ENCODE peak calls at places on chromosome 5, in seven cellular contexts. One of them, this sample, is unnamed.

GRCh38 chr5:4661851-4662250 is 478.3 kb upstream of the ADAMTS16 start:
- DNase-seq in mesendoderm: no peak
- DNase-seq in IMR-90: no peak
- DNase-seq in mesenchymal stem cell: no peak
- DNase-seq in H9: no peak
- DNase-seq in H1: no peak
- DNase-seq in trophoblast cell: no peak
- DNase-seq in this sample: no peak

GRCh38 chr5:144549580-144549979 is 378.9 kb downstream of the KCTD16 start:
- DNase-seq in H9: no peak
- DNase-seq in H1: no peak
- DNase-seq in trophoblast cell: no peak
- DNase-seq in mesenchymal stem cell: peak
- DNase-seq in mesendoderm: no peak
- DNase-seq in IMR-90: peak
- DNase-seq in this sample: no peak

GRCh38 chr5:159199225-159199624 is 10.1 kb downstream of the RNF145 start:
- DNase-seq in mesendoderm: no peak
- DNase-seq in IMR-90: no peak
- DNase-seq in H9: no peak
- DNase-seq in trophoblast cell: no peak
- DNase-seq in H1: no peak
- DNase-seq in mesenchymal stem cell: no peak
- DNase-seq in this sample: no peak

GRCh38 chr5:141681695-141682641 is at the start of gene ARAP3:
- DNase-seq in IMR-90: peak
- DNase-seq in trophoblast cell: peak
- DNase-seq in H1: peak
- DNase-seq in H9: peak
- DNase-seq in mesenchymal stem cell: peak
- DNase-seq in mesendoderm: peak
- DNase-seq in this sample: peak

GRCh38 chr5:102853680-102854079 is 98.6 kb downstream of the PAM start:
- DNase-seq in IMR-90: no peak
- DNase-seq in trophoblast cell: no peak
- DNase-seq in H1: no peak
- DNase-seq in mesenchymal stem cell: no peak
- DNase-seq in mesendoderm: no peak
- DNase-seq in H9: no peak
- DNase-seq in this sample: no peak

GRCh38 chr5:179304466-179304865 is 40.8 kb downstream of the ADAMTS2 start:
- DNase-seq in H9: no peak
- DNase-seq in trophoblast cell: no peak
- DNase-seq in IMR-90: peak
- DNase-seq in H1: no peak
- DNase-seq in mesendoderm: no peak
- DNase-seq in mesenchymal stem cell: peak
- DNase-seq in this sample: no peak

GRCh38 chr5:16934669-16935068 is 1.4 kb downstream of the MYO10 start:
- DNase-seq in H9: no peak
- DNase-seq in mesenchymal stem cell: peak
- DNase-seq in trophoblast cell: no peak
- DNase-seq in H1: no peak
- DNase-seq in mesendoderm: no peak
- DNase-seq in IMR-90: peak
- DNase-seq in this sample: no peak

GRCh38 chr5:95953026-95953425 is 8.6 kb downstream of the ELL2 start:
- DNase-seq in IMR-90: no peak
- DNase-seq in mesendoderm: no peak
- DNase-seq in trophoblast cell: no peak
- DNase-seq in H9: no peak
- DNase-seq in H1: no peak
- DNase-seq in mesenchymal stem cell: no peak
- DNase-seq in this sample: no peak

GRCh38 chr5:58456486-58456885 is 3.4 kb downstream of the PLK2 start:
- DNase-seq in mesenchymal stem cell: no peak
- DNase-seq in H1: no peak
- DNase-seq in IMR-90: no peak
- DNase-seq in H9: no peak
- DNase-seq in mesendoderm: no peak
- DNase-seq in trophoblast cell: no peak
- DNase-seq in this sample: no peak
- H3K9ac ChIP-seq in mesenchymal stem cell: peak
- H3K9ac ChIP-seq in H1: no peak
- H3K9ac ChIP-seq in IMR-90: no peak
- H3K9ac ChIP-seq in H9: no peak
- H3K9ac ChIP-seq in mesendoderm: no peak
- H3K9ac ChIP-seq in trophoblast cell: no peak
- H3K9ac ChIP-seq in this sample: no peak

GRCh38 chr5:84758008-84758407 is 373.3 kb upstream of the EDIL3 start:
- DNase-seq in H1: no peak
- DNase-seq in mesendoderm: no peak
- DNase-seq in trophoblast cell: no peak
- DNase-seq in H9: no peak
- DNase-seq in mesenchymal stem cell: no peak
- DNase-seq in IMR-90: no peak
- DNase-seq in this sample: no peak
- H2AK5ac ChIP-seq in H1: no peak
- H2AK5ac ChIP-seq in mesendoderm: no peak
- H2AK5ac ChIP-seq in trophoblast cell: no peak
- H2AK5ac ChIP-seq in H9: no peak
- H2AK5ac ChIP-seq in mesenchymal stem cell: no peak
- H2AK5ac ChIP-seq in IMR-90: no peak
- H2AK5ac ChIP-seq in this sample: no peak

GRCh38 chr5:55151923-55152842 is 7.8 kb upstream of the GPX8 start:
- DNase-seq in mesendoderm: no peak
- DNase-seq in mesenchymal stem cell: peak
- DNase-seq in IMR-90: peak
- DNase-seq in H9: no peak
- DNase-seq in trophoblast cell: no peak
- DNase-seq in H1: no peak
- DNase-seq in this sample: no peak

GRCh38 chr5:55159763-55160492 is at the start of gene GPX8:
- DNase-seq in H9: peak
- DNase-seq in H1: no peak
- DNase-seq in mesendoderm: peak
- DNase-seq in IMR-90: peak
- DNase-seq in trophoblast cell: peak
- DNase-seq in mesenchymal stem cell: peak
- DNase-seq in this sample: peak

GRCh38 chr5:55160493-55161209 is 680 bp downstream of the GPX8 start:
- DNase-seq in H1: no peak
- DNase-seq in IMR-90: peak
- DNase-seq in mesenchymal stem cell: peak
- DNase-seq in H9: peak
- DNase-seq in trophoblast cell: peak
- DNase-seq in mesendoderm: peak
- DNase-seq in this sample: no peak

GRCh38 chr5:55149396-55149795 is 10.6 kb upstream of the GPX8 start:
- DNase-seq in trophoblast cell: no peak
- DNase-seq in mesenchymal stem cell: no peak
- DNase-seq in H1: no peak
- DNase-seq in mesendoderm: no peak
- DNase-seq in H9: no peak
- DNase-seq in IMR-90: no peak
- DNase-seq in this sample: no peak

DNA sequence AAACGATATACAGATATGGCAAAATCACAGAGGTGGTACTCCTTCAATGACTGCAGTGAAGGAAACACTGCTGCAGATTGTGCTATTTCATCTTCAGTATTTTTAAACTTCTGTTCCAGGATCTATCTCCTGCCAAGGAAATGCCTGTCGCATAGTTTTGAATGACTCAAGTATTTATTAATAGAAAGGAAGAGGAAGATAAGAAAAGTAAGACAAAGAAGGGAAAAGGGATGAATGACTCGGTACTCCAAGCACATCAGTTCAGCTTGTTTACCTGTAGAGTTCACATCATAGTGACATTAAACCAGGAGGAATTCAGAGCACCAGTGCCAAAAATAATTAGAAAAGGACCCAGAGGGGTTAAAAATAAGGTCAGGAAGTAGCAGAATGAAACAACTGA is 5.1 kb upstream of the GPX8 start:
- DNase-seq in mesenchymal stem cell: peak
- DNase-seq in H1: no peak
- DNase-seq in trophoblast cell: no peak
- DNase-seq in IMR-90: peak
- DNase-seq in H9: no peak
- DNase-seq in mesendoderm: no peak
- DNase-seq in this sample: no peak
- H3K9ac ChIP-seq in mesenchymal stem cell: peak
- H3K9ac ChIP-seq in H1: no peak
- H3K9ac ChIP-seq in trophoblast cell: no peak
- H3K9ac ChIP-seq in IMR-90: no peak
- H3K9ac ChIP-seq in H9: no peak
- H3K9ac ChIP-seq in mesendoderm: no peak
- H3K9ac ChIP-seq in this sample: no peak

DNA sequence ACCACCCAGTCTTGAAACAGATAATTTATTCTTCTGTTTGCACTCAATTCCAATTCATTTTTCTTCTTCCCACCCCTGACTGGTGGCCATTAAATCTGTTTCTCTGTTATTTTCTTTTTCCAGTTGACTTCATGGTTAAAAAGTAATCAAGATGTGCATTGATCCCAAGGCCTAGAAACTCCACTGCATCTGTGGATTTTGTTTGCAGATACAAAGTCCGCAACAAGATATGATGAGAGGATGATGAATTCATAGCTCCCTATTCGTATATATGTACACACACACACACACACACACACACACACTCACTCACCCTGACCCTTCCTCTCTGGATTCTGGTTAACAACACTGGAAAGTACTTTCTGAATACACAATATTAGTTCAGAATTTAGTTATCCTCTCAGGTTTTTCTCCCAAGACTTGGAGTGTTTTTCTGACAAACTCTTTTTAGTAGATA is 52.4 kb downstream of the CD180 start:
- DNase-seq in mesenchymal stem cell: no peak
- DNase-seq in trophoblast cell: no peak
- DNase-seq in H1: no peak
- DNase-seq in mesendoderm: no peak
- DNase-seq in H9: no peak
- DNase-seq in IMR-90: no peak
- DNase-seq in this sample: no peak
- H2AK5ac ChIP-seq in mesenchymal stem cell: no peak
- H2AK5ac ChIP-seq in trophoblast cell: no peak
- H2AK5ac ChIP-seq in H1: no peak
- H2AK5ac ChIP-seq in mesendoderm: no peak
- H2AK5ac ChIP-seq in H9: no peak
- H2AK5ac ChIP-seq in IMR-90: no peak
- H2AK5ac ChIP-seq in this sample: no peak

This sample was measured in neuronal stem cell.